ENCODE peak calls at places on chromosome 11, in eight cellular contexts. W is left kidney; S is activated naive CD4-positive, alpha-beta T cell; K is NCI-H446 treated with DMSO at 0.1 percent for 48 hours; G is HT-29; U is dermis microvascular lymphatic vessel endothelial cell; B is progenitor cell of endocrine pancreas; Q is BE2C. Z is an unnamed sample.

GRCh38 chr11:35043933-35044332 is 95.0 kb upstream of the CD44 start:
- DNase-seq in W (no peak), S (no peak), K (peak; percentile 43), G (no peak), U (no peak), B (no peak), Q (no peak), Z (no peak)

GRCh38 chr11:104343578-104343977 is 179.6 kb upstream of the PDGFD start:
- DNase-seq in W (no peak), S (no peak), K (no peak), G (peak; percentile 47), U (peak; percentile 12), B (no peak), Q (no peak), Z (peak; percentile 26)

GRCh38 chr11:126766425-126766824 is 234.1 kb downstream of the KIRREL3 start:
- DNase-seq in W (no peak), S (no peak), K (no peak), G (peak; percentile 59), U (no peak), B (no peak), Q (no peak), Z (no peak)

GRCh38 chr11:61832758-61833157 is 4.7 kb downstream of the FADS2 start:
- DNase-seq in W (no peak), S (no peak), K (no peak), G (no peak), U (no peak), B (no peak), Q (no peak), Z (no peak)

GRCh38 chr11:636511-637332 is at the start of gene DRD4:
- DNase-seq in W (peak; percentile 69), S (no peak), K (no peak), G (no peak), U (peak; percentile 21), B (no peak), Q (no peak), Z (no peak)

GRCh38 chr11:78373689-78374088 is 43.9 kb downstream of the GAB2 start:
- DNase-seq in W (no peak), S (no peak), K (no peak), G (no peak), U (no peak), B (no peak), Q (no peak), Z (no peak)

GRCh38 chr11:60005360-60005759 is 11.6 kb upstream of the OOSP4B start:
- DNase-seq in W (no peak), S (no peak), K (no peak), G (no peak), U (no peak), B (no peak), Q (no peak), Z (no peak)

GRCh38 chr11:76672431-76673163 is 2.0 kb upstream of the LRRC32 start:
- DNase-seq in W (peak; percentile 63), S (no peak), K (no peak), G (no peak), U (peak; percentile 54), B (no peak), Q (no peak), Z (peak; percentile 39)

GRCh38 chr11:14059491-14059890 is 97.0 kb downstream of the SPON1 start:
- DNase-seq in W (peak; percentile 30), S (no peak), K (no peak), G (no peak), U (peak; percentile 58), B (no peak), Q (no peak), Z (no peak)

GRCh38 chr11:10538924-10539323 is 2.1 kb downstream of the RNF141 start:
- DNase-seq in W (no peak), S (no peak), K (no peak), G (no peak), U (no peak), B (no peak), Q (no peak), Z (no peak)

GRCh38 chr11:110249066-110249465 is 47.3 kb downstream of the RDX start:
- DNase-seq in W (no peak), S (no peak), K (no peak), G (peak; percentile 31), U (peak; percentile 7), B (no peak), Q (no peak), Z (peak; percentile 2)

GRCh38 chr11:110711776-110712642 is at the start of gene ARHGAP20:
- DNase-seq in W (peak; percentile 88), S (no peak), K (peak; percentile 52), G (no peak), U (peak; percentile 65), B (peak; percentile 58), Q (peak; percentile 60), Z (no peak)

GRCh38 chr11:73260127-73260457 is 12.0 kb upstream of the P2RY6 start:
- DNase-seq in W (no peak), S (no peak), K (no peak), G (no peak), U (no peak), B (no peak), Q (no peak), Z (no peak)

GRCh38 chr11:88179141-88179540 is 3.9 kb upstream of the RAB38 start:
- DNase-seq in W (no peak), S (no peak), K (no peak), G (no peak), U (no peak), B (no peak), Q (no peak), Z (no peak)

GRCh38 chr11:7858001-7858400 is 61.3 kb upstream of the OR5P2 start:
- DNase-seq in W (no peak), S (no peak), K (no peak), G (no peak), U (no peak), B (no peak), Q (no peak), Z (no peak)

GRCh38 chr11:120432056-120433018 is 79.2 kb upstream of the GRIK4 start:
- DNase-seq in W (no peak), S (no peak), K (no peak), G (peak; percentile 94), U (peak; percentile 96), B (no peak), Q (no peak), Z (no peak)

GRCh38 chr11:67117667-67118058 is 1.4 kb upstream of the KDM2A start:
- DNase-seq in W (peak; percentile 72), S (peak; percentile 16), K (no peak), G (peak; percentile 39), U (peak; percentile 41), B (no peak), Q (no peak), Z (no peak)

Z was measured in Jurkat, Clone E6-1.